ENCODE peak calls at places on chromosomes 16 and 17, in four cellular contexts. G is OCI-LY7, Y is K562, P is cardiac fibroblast. Z is an unnamed sample.

GRCh38 chr16:20740007-20740883 is 1.4 kb downstream of the THUMPD1 start:
- DNase-seq in G (peak; percentile 59), Y (no peak), P (peak; percentile 33), Z (no peak)

GRCh38 chr17:36524428-36524876 is 10.2 kb downstream of the MYO19 start:
- DNase-seq in G (peak; percentile 13), P (no peak), Y (no peak), Z (no peak)

GRCh38 chr17:58331815-58332719 is 3.5 kb upstream of the TSPOAP1 start:
- DNase-seq in G (peak; percentile 98), Y (peak; percentile 82), P (no peak), Z (no peak)

GRCh38 chr16:10791048-10791447 is 27.5 kb downstream of the TVP23A start:
- DNase-seq in G (no peak), P (no peak), Y (no peak), Z (no peak)

GRCh38 chr17:60231234-60231633 is 81.5 kb downstream of the CA4 start:
- DNase-seq in G (peak; percentile 22), Y (no peak), P (peak; percentile 58), Z (no peak)

GRCh38 chr16:2008009-2008526 is 1.6 kb downstream of the ZNF598 start:
- DNase-seq in G (peak; percentile 53), P (peak; percentile 68), Y (peak; percentile 53), Z (no peak)

GRCh38 chr16:78183886-78184553 is 84.6 kb downstream of the WWOX start:
- DNase-seq in Y (no peak), P (no peak), G (no peak), Z (no peak)

GRCh38 chr16:79757163-79757562 is 156.6 kb upstream of the MAF start:
- DNase-seq in G (no peak), Y (no peak), P (no peak), Z (no peak)

GRCh38 chr16:77299395-77299794 is 100.2 kb downstream of the SYCE1L start:
- DNase-seq in Y (no peak), P (no peak), G (peak; percentile 72), Z (no peak)

GRCh38 chr16:17777461-17777863 is 306.7 kb upstream of the XYLT1 start:
- DNase-seq in Y (no peak), G (no peak), P (no peak), Z (no peak)

GRCh38 chr17:18225562-18226283 is at the start of gene LLGL1:
- DNase-seq in G (no peak), Y (peak; percentile 71), P (peak; percentile 15), Z (no peak)

GRCh38 chr16:1920727-1921155 is 2.5 kb upstream of the HS3ST6 start:
- DNase-seq in G (peak; percentile 41), Y (peak; percentile 83), P (no peak), Z (peak; percentile 81)

GRCh38 chr16:19831678-19832077 is 53.0 kb downstream of the GPRC5B start:
- DNase-seq in G (no peak), P (peak; percentile 54), Y (peak; percentile 20), Z (no peak)

GRCh38 chr17:72602517-72603345 is 481.9 kb downstream of the SOX9 start:
- DNase-seq in P (peak; percentile 68), G (peak; percentile 19), Y (no peak), Z (no peak)

GRCh38 chr16:84881702-84882521 is 62.1 kb downstream of the CRISPLD2 start:
- DNase-seq in G (no peak), P (peak; percentile 87), Y (peak; percentile 76), Z (no peak)

GRCh38 chr17:80319999-80320344 is 59.3 kb downstream of the RNF213 start:
- DNase-seq in P (no peak), G (no peak), Y (peak; percentile 29), Z (no peak)

GRCh38 chr16:86073103-86073625 is 174.2 kb downstream of the IRF8 start:
- DNase-seq in G (no peak), Y (no peak), P (no peak), Z (no peak)

GRCh38 chr16:52613508-52613907 is 66.6 kb upstream of the TOX3 start:
- DNase-seq in Y (no peak), G (peak; percentile 15), P (no peak), Z (no peak)

GRCh38 chr16:23784811-23785447 is 30.1 kb downstream of the CHP2 start:
- DNase-seq in P (peak; percentile 12), G (no peak), Y (peak; percentile 82), Z (no peak)

GRCh38 chr16:2470603-2471015 is 488 bp upstream of the NTN3 start:
- DNase-seq in G (peak; percentile 67), Y (no peak), P (no peak), Z (no peak)

GRCh38 chr16:60605176-60605575 is 1431.1 kb downstream of the CDH8 start:
- DNase-seq in P (no peak), G (no peak), Y (no peak), Z (no peak)

GRCh38 chr17:4951486-4951885 is 567 bp downstream of the ENO3 start:
- DNase-seq in P (no peak), G (no peak), Y (no peak), Z (no peak)

GRCh38 chr16:85781685-85782370 is 17.5 kb downstream of the EMC8 start:
- DNase-seq in G (no peak), P (peak; percentile 61), Y (no peak), Z (no peak)

GRCh38 chr17:29155235-29155965 is 24.8 kb downstream of the MYO18A start:
- DNase-seq in G (no peak), Y (peak; percentile 71), P (peak; percentile 66), Z (peak; percentile 45)

GRCh38 chr16:55418586-55418985 is 60.4 kb upstream of the MMP2 start:
- DNase-seq in G (no peak), Y (no peak), P (peak; percentile 3), Z (peak; percentile 35)

GRCh38 chr16:31157136-31157535 is 7.3 kb upstream of the PRSS36 start:
- DNase-seq in Y (no peak), P (no peak), G (no peak), Z (no peak)

DNA sequence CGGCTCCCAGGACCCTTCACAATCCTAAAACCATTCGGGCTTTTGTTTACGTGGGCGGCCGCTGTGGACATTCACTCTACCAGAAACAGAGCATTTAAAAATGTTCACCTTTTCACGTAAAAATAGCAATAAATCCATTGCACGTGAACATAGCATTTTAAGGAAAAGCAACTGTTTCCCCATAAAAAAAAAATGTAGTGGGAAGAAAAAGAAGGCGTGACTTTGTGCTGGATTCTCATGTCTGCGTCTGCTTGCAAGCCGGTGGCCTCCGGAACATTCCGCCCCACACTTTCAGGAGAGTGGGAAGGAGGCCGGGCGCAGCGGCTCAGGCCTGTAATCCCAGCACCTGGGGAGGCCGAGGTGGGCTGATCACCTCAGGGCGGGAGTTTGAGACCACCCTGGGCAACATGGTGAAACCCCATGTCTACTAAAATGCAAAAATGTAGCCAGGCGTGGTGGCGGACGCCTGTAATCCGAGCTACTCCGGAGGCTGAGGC is 13.4 kb upstream of the GNG13 start:
- DNase-seq in Y (no peak), P (no peak), G (no peak), Z (no peak)
- TF ChIP-seq CTCF in Y (peak; percentile 5), P (no peak), G (no peak), Z (no peak)

DNA sequence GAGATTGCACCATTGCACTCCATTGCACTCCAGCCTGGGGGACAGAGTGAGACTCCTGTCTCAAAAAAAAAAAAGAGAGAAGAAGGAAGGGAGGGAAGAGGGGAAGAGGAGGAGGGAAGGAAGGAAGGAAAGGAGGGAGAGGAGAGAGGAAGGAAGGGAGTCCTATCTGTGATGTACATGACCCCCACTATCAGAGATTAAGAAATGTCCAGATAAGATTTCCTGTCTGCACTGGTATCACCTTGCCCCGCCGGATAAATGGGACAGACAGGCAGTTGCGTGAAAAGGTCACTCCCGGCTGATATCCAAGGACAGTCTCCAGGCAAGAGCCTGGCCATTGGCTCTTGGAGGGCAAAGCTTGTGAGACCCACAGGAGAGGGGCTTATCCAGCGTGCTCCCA is 5.2 kb upstream of the ZFPM1 start:
- DNase-seq in G (no peak), P (no peak), Y (no peak), Z (no peak)
- TF ChIP-seq CTCF in G (no peak), P (no peak), Y (no peak), Z (no peak)

DNA sequence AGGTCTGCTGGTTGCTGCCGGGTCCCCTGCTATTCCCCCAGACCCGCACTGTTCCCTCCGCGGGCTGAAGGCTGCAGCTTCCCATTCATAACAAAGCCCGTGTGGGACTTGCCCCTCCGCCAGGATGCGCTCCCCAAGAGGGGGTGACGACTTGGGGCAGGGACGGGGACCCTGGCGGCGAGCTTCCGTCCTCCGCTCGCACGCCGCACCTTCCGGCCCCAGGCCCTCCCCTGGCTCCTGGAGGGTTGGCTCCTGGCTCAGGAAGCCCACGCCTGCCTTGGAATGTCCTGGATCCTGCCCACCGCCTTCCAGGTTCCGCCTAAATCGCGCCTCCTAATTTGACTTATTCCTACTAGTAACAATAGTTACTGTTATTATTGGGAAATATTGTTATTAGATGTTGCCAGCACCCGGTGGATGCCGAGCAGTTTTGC is 1.1 kb upstream of the TFAP4 start:
- DNase-seq in P (peak; percentile 71), G (peak; percentile 75), Y (no peak), Z (peak; percentile 57)
- TF ChIP-seq CTCF in P (peak; percentile 9), G (peak; percentile 63), Y (no peak), Z (no peak)

DNA sequence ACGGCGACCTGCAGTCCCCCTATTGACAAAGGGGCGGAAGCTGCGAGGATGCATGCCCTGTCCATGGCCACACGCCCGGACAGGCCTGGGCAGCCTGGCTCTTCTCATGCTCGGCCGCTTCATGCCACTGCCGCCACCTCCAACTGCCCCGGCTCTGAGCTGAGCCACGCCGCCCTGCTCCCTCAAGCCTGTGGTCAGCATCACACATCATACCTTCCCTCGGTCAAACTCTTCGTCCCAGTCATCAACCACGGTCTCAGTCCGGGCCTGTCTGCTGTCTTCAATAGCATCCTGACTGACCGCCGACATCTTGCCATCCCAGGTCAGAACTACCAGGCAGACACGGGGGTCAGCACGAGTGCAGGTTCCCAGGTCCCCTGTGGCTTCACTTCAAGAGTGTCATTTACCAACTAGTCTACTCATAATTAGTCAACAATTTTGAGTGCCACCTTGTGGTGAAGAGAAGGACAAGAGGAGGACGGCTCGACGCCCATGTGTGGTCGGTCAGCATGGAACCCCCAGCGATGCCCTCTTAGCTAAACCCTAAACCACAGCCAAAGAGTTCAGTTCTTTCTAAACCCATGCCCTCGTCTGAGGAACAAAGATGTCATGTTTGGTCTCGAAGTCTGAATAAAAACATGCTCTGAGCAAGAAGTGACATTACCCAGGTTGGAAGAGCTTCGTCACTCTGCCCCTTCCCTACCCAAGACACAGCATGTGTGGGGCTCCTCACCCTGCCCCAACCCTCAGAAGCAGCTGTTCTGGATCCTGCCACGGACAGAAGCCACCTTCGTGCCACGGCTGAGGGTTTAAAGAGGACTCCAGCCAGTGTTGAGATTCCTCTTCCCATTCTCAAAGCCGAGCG is 16.9 kb upstream of the CYTH1 start:
- DNase-seq in Y (no peak), G (peak; percentile 71), P (peak; percentile 39), Z (no peak)
- TF ChIP-seq CTCF in Y (peak; percentile 52), G (peak; percentile 79), P (peak; percentile 36), Z (no peak)

GRCh38 chr17:64938925-64939474 is 19.7 kb upstream of the LRRC37A3 start:
- DNase-seq in Y (peak; percentile 75), G (peak; percentile 50), P (peak; percentile 53), Z (peak; percentile 71)
- TF ChIP-seq CTCF in Y (peak; percentile 91), G (peak; percentile 78), P (peak; percentile 72), Z (peak; percentile 62)

GRCh38 chr16:67865318-67865717 is 7.5 kb upstream of the EDC4 start:
- DNase-seq in G (peak; percentile 38), P (peak; percentile 56), Y (peak; percentile 42), Z (no peak)
- TF ChIP-seq CTCF in G (peak; percentile 71), P (peak; percentile 55), Y (peak; percentile 54), Z (no peak)

GRCh38 chr17:50358177-50358576 is 12.3 kb downstream of the XYLT2 start:
- DNase-seq in Y (no peak), G (no peak), P (no peak), Z (no peak)
- TF ChIP-seq CTCF in Y (no peak), G (no peak), P (no peak), Z (no peak)

Z was measured in nephron progenitor cell.